ENCODE peak calls at places on chromosomes 3 and 15, in four cellular contexts. M is Karpas-422; S is CD8-positive, alpha-beta memory T cell; Z is PC-3. Q is an unnamed sample.

GRCh38 chr3:136929984-136930671 is 27.7 kb upstream of the IL20RB start:
- DNase-seq in M (no peak), S (no peak), Z (no peak), Q (no peak)

GRCh38 chr3:114207768-114208167 is 28.9 kb upstream of the DRD3 start:
- DNase-seq in M (no peak), S (no peak), Z (no peak), Q (no peak)

GRCh38 chr3:71721721-71722157 is 3.5 kb downstream of the EIF4E3 start:
- DNase-seq in M (no peak), S (peak; percentile 61), Z (no peak), Q (no peak)

GRCh38 chr3:78260388-78260787 is 1220.5 kb downstream of the ROBO2 start:
- DNase-seq in M (no peak), S (no peak), Z (no peak), Q (no peak)

GRCh38 chr3:155596614-155597013 is 148.3 kb downstream of the PLCH1 start:
- DNase-seq in M (no peak), S (no peak), Z (no peak), Q (no peak)

GRCh38 chr3:110878692-110879091 is 192.9 kb upstream of the NECTIN3 start:
- DNase-seq in M (no peak), S (no peak), Z (no peak), Q (no peak)

GRCh38 chr3:177060492-177060891 is 136.8 kb downstream of the TBL1XR1 start:
- DNase-seq in M (peak; percentile 82), S (no peak), Z (no peak), Q (no peak)

GRCh38 chr15:72534522-72534921 is 60.4 kb downstream of the ARIH1 start:
- DNase-seq in M (no peak), S (peak; percentile 66), Z (no peak), Q (no peak)

GRCh38 chr3:100781311-100781710 is 72.0 kb downstream of the TFG start:
- DNase-seq in M (no peak), S (no peak), Z (peak; percentile 64), Q (no peak)

GRCh38 chr3:71163216-71163918 is 420.2 kb downstream of the FOXP1 start:
- DNase-seq in M (no peak), S (no peak), Z (no peak), Q (no peak)

GRCh38 chr3:192444096-192444790 is 283.1 kb downstream of the FGF12 start:
- DNase-seq in M (peak; percentile 87), S (no peak), Z (peak; percentile 80), Q (peak; percentile 33)

GRCh38 chr3:166123576-166123975 is 286.4 kb upstream of the BCHE start:
- DNase-seq in M (no peak), S (no peak), Z (peak; percentile 64), Q (no peak)

GRCh38 chr3:16906679-16907078 is 21.9 kb downstream of the PLCL2 start:
- DNase-seq in M (no peak), S (no peak), Z (peak; percentile 55), Q (no peak)

GRCh38 chr3:42300013-42300412 is 34.0 kb upstream of the CCK start:
- DNase-seq in M (peak; percentile 70), S (no peak), Z (peak; percentile 66), Q (peak; percentile 15)

GRCh38 chr3:18786924-18787323 is 361.4 kb upstream of the KCNH8 start:
- DNase-seq in M (no peak), S (no peak), Z (no peak), Q (no peak)

GRCh38 chr15:29115093-29115991 is 154.3 kb downstream of the NSMCE3 start:
- DNase-seq in M (no peak), S (no peak), Z (no peak), Q (no peak)

GRCh38 chr15:24848050-24848449 is 106.7 kb upstream of the SNRPN start:
- DNase-seq in M (no peak), S (no peak), Z (peak; percentile 45), Q (peak; percentile 47)

GRCh38 chr15:62850791-62851291 is 191.7 kb upstream of the TPM1 start:
- DNase-seq in M (no peak), S (no peak), Z (peak; percentile 67), Q (no peak)

GRCh38 chr15:64162478-64162868 is 349 bp downstream of the PPIB start:
- DNase-seq in M (no peak), S (peak; percentile 57), Z (no peak), Q (no peak)

GRCh38 chr3:58955308-58955707 is 94.5 kb downstream of the CFAP20DC start:
- DNase-seq in M (no peak), S (no peak), Z (no peak), Q (no peak)

GRCh38 chr3:132838477-132838876 is 116.3 kb upstream of the NPHP3 start:
- DNase-seq in M (no peak), S (no peak), Z (no peak), Q (no peak)

GRCh38 chr3:9422712-9423424 is 25.5 kb downstream of the SETD5 start:
- DNase-seq in M (no peak), S (no peak), Z (peak; percentile 98), Q (peak; percentile 89)

GRCh38 chr3:46383946-46384330 is 13.2 kb downstream of the CCR5 start:
- DNase-seq in M (peak; percentile 78), S (no peak), Z (peak; percentile 40), Q (no peak)

GRCh38 chr3:170703121-170703588 is 117.3 kb upstream of the SLC7A14 start:
- DNase-seq in M (no peak), S (no peak), Z (peak; percentile 76), Q (no peak)

GRCh38 chr3:58158427-58159153 is 52.2 kb downstream of the DNASE1L3 start:
- DNase-seq in M (no peak), S (no peak), Z (no peak), Q (no peak)

GRCh38 chr15:101322849-101323477 is 27.9 kb upstream of the SNRPA1 start:
- DNase-seq in M (no peak), S (no peak), Z (no peak), Q (no peak)
- H3K27ac ChIP-seq in M (no peak overlapping the region), S (no peak overlapping the region), Z (no peak overlapping the region), Q (no peak overlapping the region)

DNA sequence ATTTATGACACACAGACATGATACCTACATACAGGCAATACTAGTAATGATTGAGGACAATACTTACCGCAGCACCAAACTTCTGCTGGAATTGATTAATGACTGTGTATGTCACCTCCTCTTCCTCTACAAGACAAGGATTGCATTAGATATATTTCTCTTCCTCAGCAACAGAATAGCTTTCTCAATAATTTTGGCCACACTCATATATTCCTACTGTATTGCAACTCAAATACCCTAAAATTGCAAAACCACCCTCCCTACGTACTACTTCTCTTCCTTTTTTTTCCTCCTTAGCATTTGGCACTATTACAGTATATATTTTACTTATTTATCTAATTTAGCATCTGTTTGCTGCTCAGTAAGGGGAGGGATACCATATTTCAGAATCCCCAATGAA is 14.8 kb downstream of the EXD1 start:
- DNase-seq in M (no peak), S (no peak), Z (no peak), Q (no peak)
- H3K27me3 ChIP-seq in M (no peaks in the 10 kb centered on the region), S (no peaks in the 10 kb centered on the region), Z (no peaks in the 10 kb centered on the region), Q (no peaks in the 10 kb centered on the region)

GRCh38 chr15:52672661-52673060 is 6.5 kb downstream of the ATOSA start:
- DNase-seq in M (no peak), S (no peak), Z (no peak), Q (no peak)

GRCh38 chr15:52670087-52670486 is 9.1 kb downstream of the ATOSA start:
- DNase-seq in M (no peak), S (no peak), Z (no peak), Q (no peak)

GRCh38 chr15:52674831-52675230 is 4.4 kb downstream of the ATOSA start:
- DNase-seq in M (no peak), S (no peak), Z (no peak), Q (no peak)

GRCh38 chr15:52673312-52673711 is 5.9 kb downstream of the ATOSA start:
- DNase-seq in M (no peak), S (no peak), Z (peak; percentile 42), Q (no peak)

GRCh38 chr15:52673734-52674133 is 5.5 kb downstream of the ATOSA start:
- DNase-seq in M (no peak), S (no peak), Z (no peak), Q (no peak)
- H3K27ac ChIP-seq in M (peak overlapping the region; percentile 54), S (no peak overlapping the region), Z (no peak overlapping the region), Q (no peak overlapping the region)

GRCh38 chr3:45333549-45333948 is 54.8 kb upstream of the LARS2 start:
- DNase-seq in M (peak; percentile 55), S (no peak), Z (peak; percentile 18), Q (no peak)

GRCh38 chr3:45330500-45331295 is 57.7 kb upstream of the LARS2 start:
- DNase-seq in M (no peak), S (no peak), Z (peak; percentile 65), Q (no peak)

GRCh38 chr3:45332493-45332892 is 55.9 kb upstream of the LARS2 start:
- DNase-seq in M (no peak), S (no peak), Z (no peak), Q (no peak)

GRCh38 chr3:45329779-45330305 is 58.5 kb upstream of the LARS2 start:
- DNase-seq in M (no peak), S (no peak), Z (no peak), Q (no peak)

GRCh38 chr3:45332901-45333407 is 55.4 kb upstream of the LARS2 start:
- DNase-seq in M (no peak), S (no peak), Z (no peak), Q (no peak)
- H3K27me3 ChIP-seq in M (no peaks in the 10 kb centered on the region), S (peaks cover 12% of the 10 kb centered on the region), Z (peaks cover 13% of the 10 kb centered on the region), Q (peaks cover 9% of the 10 kb centered on the region)

DNA sequence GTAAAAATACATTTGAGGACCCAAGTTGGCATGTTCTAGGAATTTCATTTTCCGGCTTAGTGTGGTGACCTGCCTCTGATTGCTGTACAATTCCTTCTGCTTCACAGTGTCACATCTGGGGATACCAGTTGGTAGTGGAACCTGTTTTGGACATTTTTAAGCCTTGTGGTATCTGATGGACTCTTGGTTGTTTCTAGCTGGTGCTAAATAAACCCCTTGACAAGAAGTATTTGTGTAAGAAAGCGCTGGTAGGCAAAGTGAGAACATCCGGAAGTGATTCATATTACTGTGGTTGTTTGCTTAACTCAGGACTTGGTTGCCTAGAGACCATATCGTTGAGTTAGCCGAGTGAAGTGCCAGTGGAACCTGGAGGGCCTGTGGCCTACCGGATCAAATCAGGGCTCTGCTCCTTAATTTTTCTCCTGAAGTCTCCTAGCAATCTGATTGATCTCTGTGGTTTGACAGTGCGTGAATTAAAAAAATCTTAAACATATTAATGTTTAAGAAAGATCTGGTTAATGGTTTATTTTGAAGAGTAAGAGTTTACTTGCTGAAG is 12.8 kb downstream of the IQGAP1 start:
- DNase-seq in M (peak; percentile 93), S (peak; percentile 85), Z (peak; percentile 94), Q (peak; percentile 79)
- H3K27ac ChIP-seq in M (peak overlapping the region; percentile 83), S (peak overlapping the region; percentile 91), Z (peak overlapping the region; percentile 78), Q (peak overlapping the region; percentile 81)

DNA sequence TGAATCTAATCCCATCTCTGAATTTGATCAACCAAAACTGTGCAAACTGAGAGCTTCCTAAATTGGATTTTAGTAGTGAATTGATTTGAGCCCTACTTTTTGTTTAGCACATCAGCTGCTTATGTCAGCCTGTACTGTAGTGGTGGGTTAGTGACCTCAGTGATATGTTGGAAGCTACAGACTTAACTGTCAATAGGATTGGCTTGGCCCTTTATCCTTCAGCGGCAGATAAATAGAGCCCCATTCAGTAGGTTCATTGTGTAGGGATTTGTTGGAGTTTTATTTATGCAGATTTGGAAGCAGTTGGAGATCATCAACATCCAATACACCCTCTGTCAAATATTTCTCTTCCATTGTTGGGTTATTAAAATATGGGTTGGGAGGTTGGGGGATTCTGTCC is 409.7 kb downstream of the SOX2 start:
- DNase-seq in M (no peak), S (no peak), Z (no peak), Q (no peak)
- H3K27me3 ChIP-seq in M (no peaks in the 10 kb centered on the region), S (no peaks in the 10 kb centered on the region), Z (peaks cover 53% of the 10 kb centered on the region), Q (no peaks in the 10 kb centered on the region)

GRCh38 chr3:126264952-126265351 is 84.6 kb upstream of the ALDH1L1 start:
- DNase-seq in M (no peak), S (no peak), Z (no peak), Q (no peak)
- H3K27ac ChIP-seq in M (no peak overlapping the region), S (no peak overlapping the region), Z (no peak overlapping the region), Q (no peak overlapping the region)

GRCh38 chr3:184488577-184488976 is 73.0 kb upstream of the EPHB3 start:
- DNase-seq in M (no peak), S (no peak), Z (no peak), Q (no peak)
- H3K27me3 ChIP-seq in M (peaks cover 2% of the 10 kb centered on the region), S (no peaks in the 10 kb centered on the region), Z (peaks cover 68% of the 10 kb centered on the region), Q (peaks cover 47% of the 10 kb centered on the region)